ENCODE peak calls at places on chromosomes 13 and 19, in six cellular contexts. One of them, this sample, is unnamed.

GRCh38 chr19:8028951-8029491 is 23.5 kb upstream of the CCL25 start:
- DNase-seq in breast epithelium: no peak
- DNase-seq in upper lobe of left lung: no peak
- DNase-seq in HCT116: no peak
- DNase-seq in GM23338: peak; percentile 69
- DNase-seq in GM12878: no peak
- DNase-seq in this sample: no peak

GRCh38 chr19:23183251-23183650 is 66.4 kb downstream of the ZNF730 start:
- DNase-seq in upper lobe of left lung: no peak
- DNase-seq in GM23338: peak; percentile 64
- DNase-seq in HCT116: no peak
- DNase-seq in GM12878: no peak
- DNase-seq in breast epithelium: no peak
- DNase-seq in this sample: no peak

GRCh38 chr13:105513448-105513847 is 1022.0 kb downstream of the EFNB2 start:
- DNase-seq in HCT116: no peak
- DNase-seq in breast epithelium: no peak
- DNase-seq in upper lobe of left lung: no peak
- DNase-seq in GM23338: no peak
- DNase-seq in GM12878: no peak
- DNase-seq in this sample: no peak

GRCh38 chr19:45884682-45885555 is 1.0 kb downstream of the IRF2BP1 start:
- DNase-seq in upper lobe of left lung: peak; percentile 81
- DNase-seq in GM12878: no peak
- DNase-seq in HCT116: no peak
- DNase-seq in breast epithelium: peak; percentile 46
- DNase-seq in GM23338: peak; percentile 56
- DNase-seq in this sample: no peak

GRCh38 chr19:873084-874019 is 13.9 kb downstream of the CFD start:
- DNase-seq in HCT116: peak; percentile 56
- DNase-seq in GM23338: peak; percentile 83
- DNase-seq in GM12878: peak; percentile 32
- DNase-seq in upper lobe of left lung: peak; percentile 81
- DNase-seq in breast epithelium: no peak
- DNase-seq in this sample: no peak

GRCh38 chr19:5156231-5156986 is 184.2 kb downstream of the PTPRS start:
- DNase-seq in upper lobe of left lung: peak; percentile 37
- DNase-seq in GM12878: no peak
- DNase-seq in GM23338: no peak
- DNase-seq in breast epithelium: no peak
- DNase-seq in HCT116: no peak
- DNase-seq in this sample: no peak

GRCh38 chr13:33644607-33645543 is 173.1 kb upstream of the RFC3 start:
- DNase-seq in upper lobe of left lung: no peak
- DNase-seq in HCT116: no peak
- DNase-seq in breast epithelium: no peak
- DNase-seq in GM12878: no peak
- DNase-seq in GM23338: no peak
- DNase-seq in this sample: peak; percentile 78

GRCh38 chr13:94224670-94225069 is 254.8 kb downstream of the DCT start:
- DNase-seq in HCT116: no peak
- DNase-seq in GM23338: peak; percentile 26
- DNase-seq in upper lobe of left lung: no peak
- DNase-seq in breast epithelium: no peak
- DNase-seq in GM12878: no peak
- DNase-seq in this sample: no peak

GRCh38 chr19:16076958-16077611 is 790 bp downstream of the TPM4 start:
- DNase-seq in GM12878: no peak
- DNase-seq in upper lobe of left lung: peak; percentile 91
- DNase-seq in breast epithelium: peak; percentile 61
- DNase-seq in GM23338: peak; percentile 68
- DNase-seq in HCT116: no peak
- DNase-seq in this sample: peak; percentile 87

GRCh38 chr13:98312606-98313005 is 135.5 kb upstream of the RNF113B start:
- DNase-seq in HCT116: no peak
- DNase-seq in GM12878: no peak
- DNase-seq in breast epithelium: no peak
- DNase-seq in upper lobe of left lung: no peak
- DNase-seq in GM23338: no peak
- DNase-seq in this sample: no peak

GRCh38 chr19:38148337-38148736 is 75.7 kb downstream of the DPF1 start:
- DNase-seq in upper lobe of left lung: no peak
- DNase-seq in GM12878: no peak
- DNase-seq in HCT116: no peak
- DNase-seq in GM23338: no peak
- DNase-seq in breast epithelium: peak; percentile 32
- DNase-seq in this sample: no peak

GRCh38 chr13:46281779-46282178 is 70.1 kb downstream of the LRRC63 start:
- DNase-seq in HCT116: no peak
- DNase-seq in GM12878: no peak
- DNase-seq in upper lobe of left lung: no peak
- DNase-seq in GM23338: no peak
- DNase-seq in breast epithelium: no peak
- DNase-seq in this sample: no peak

GRCh38 chr19:10007811-10008211 is 2.5 kb downstream of the COL5A3 start:
- DNase-seq in breast epithelium: no peak
- DNase-seq in GM12878: no peak
- DNase-seq in HCT116: no peak
- DNase-seq in GM23338: no peak
- DNase-seq in upper lobe of left lung: no peak
- DNase-seq in this sample: peak; percentile 83

GRCh38 chr19:5466072-5466471 is 10.9 kb downstream of the ZNRF4 start:
- DNase-seq in GM23338: no peak
- DNase-seq in upper lobe of left lung: no peak
- DNase-seq in HCT116: no peak
- DNase-seq in breast epithelium: no peak
- DNase-seq in GM12878: no peak
- DNase-seq in this sample: no peak

GRCh38 chr13:49436890-49437289 is 7.0 kb downstream of the CAB39L start:
- DNase-seq in GM12878: no peak
- DNase-seq in HCT116: no peak
- DNase-seq in GM23338: no peak
- DNase-seq in breast epithelium: no peak
- DNase-seq in upper lobe of left lung: no peak
- DNase-seq in this sample: peak; percentile 77

GRCh38 chr19:7860902-7861618 is 13.1 kb downstream of the PRR36 start:
- DNase-seq in HCT116: no peak
- DNase-seq in upper lobe of left lung: no peak
- DNase-seq in breast epithelium: no peak
- DNase-seq in GM23338: peak; percentile 56
- DNase-seq in GM12878: no peak
- DNase-seq in this sample: no peak

GRCh38 chr19:48064509-48064908 is 20.6 kb upstream of the CABP5 start:
- DNase-seq in GM23338: peak; percentile 81
- DNase-seq in HCT116: no peak
- DNase-seq in upper lobe of left lung: no peak
- DNase-seq in breast epithelium: no peak
- DNase-seq in GM12878: no peak
- DNase-seq in this sample: no peak

GRCh38 chr19:1766800-1767352 is 13.6 kb downstream of the ONECUT3 start:
- DNase-seq in GM23338: no peak
- DNase-seq in GM12878: no peak
- DNase-seq in HCT116: no peak
- DNase-seq in upper lobe of left lung: no peak
- DNase-seq in breast epithelium: no peak
- DNase-seq in this sample: no peak

GRCh38 chr19:42497492-42498226 is 30.6 kb downstream of the CEACAM1 start:
- DNase-seq in upper lobe of left lung: no peak
- DNase-seq in GM12878: peak; percentile 60
- DNase-seq in HCT116: no peak
- DNase-seq in GM23338: no peak
- DNase-seq in breast epithelium: no peak
- DNase-seq in this sample: no peak

GRCh38 chr13:40657307-40657706 is 9.1 kb downstream of the FOXO1 start:
- DNase-seq in HCT116: no peak
- DNase-seq in breast epithelium: no peak
- DNase-seq in upper lobe of left lung: no peak
- DNase-seq in GM12878: no peak
- DNase-seq in GM23338: no peak
- DNase-seq in this sample: no peak

GRCh38 chr13:73913043-73913740 is 221.0 kb downstream of the KLF12 start:
- DNase-seq in breast epithelium: no peak
- DNase-seq in upper lobe of left lung: no peak
- DNase-seq in GM23338: no peak
- DNase-seq in GM12878: no peak
- DNase-seq in HCT116: no peak
- DNase-seq in this sample: no peak

GRCh38 chr19:41691268-41691970 is 3.3 kb upstream of the CEACAM7 start:
- DNase-seq in GM12878: no peak
- DNase-seq in GM23338: peak; percentile 78
- DNase-seq in breast epithelium: no peak
- DNase-seq in HCT116: no peak
- DNase-seq in upper lobe of left lung: peak; percentile 63
- DNase-seq in this sample: no peak

GRCh38 chr13:96089749-96090239 is at the start of gene HS6ST3:
- DNase-seq in GM12878: no peak
- DNase-seq in GM23338: peak; percentile 75
- DNase-seq in upper lobe of left lung: peak; percentile 79
- DNase-seq in breast epithelium: no peak
- DNase-seq in HCT116: peak; percentile 10
- DNase-seq in this sample: no peak

GRCh38 chr19:52216401-52216800 is 26.5 kb downstream of the PPP2R1A start:
- DNase-seq in upper lobe of left lung: no peak
- DNase-seq in GM23338: no peak
- DNase-seq in HCT116: no peak
- DNase-seq in GM12878: no peak
- DNase-seq in breast epithelium: no peak
- DNase-seq in this sample: no peak
- TF ChIP-seq CTCF in upper lobe of left lung: no peak
- TF ChIP-seq CTCF in GM23338: no peak
- TF ChIP-seq CTCF in HCT116: no peak
- TF ChIP-seq CTCF in GM12878: no peak
- TF ChIP-seq CTCF in breast epithelium: no peak
- TF ChIP-seq CTCF in this sample: no peak

GRCh38 chr13:91326156-91326555 is 21.3 kb upstream of the MIR17HG start:
- DNase-seq in breast epithelium: no peak
- DNase-seq in GM23338: no peak
- DNase-seq in upper lobe of left lung: no peak
- DNase-seq in GM12878: no peak
- DNase-seq in HCT116: no peak
- DNase-seq in this sample: no peak
- TF ChIP-seq POLR2AphosphoS5 in breast epithelium: no peak
- TF ChIP-seq POLR2AphosphoS5 in GM23338: no peak
- TF ChIP-seq POLR2AphosphoS5 in upper lobe of left lung: no peak
- TF ChIP-seq POLR2AphosphoS5 in GM12878: no peak
- TF ChIP-seq POLR2AphosphoS5 in HCT116: no peak
- TF ChIP-seq POLR2AphosphoS5 in this sample: no peak

GRCh38 chr13:21976159-21976558 is 305.3 kb downstream of the FGF9 start:
- DNase-seq in upper lobe of left lung: no peak
- DNase-seq in breast epithelium: no peak
- DNase-seq in HCT116: no peak
- DNase-seq in GM12878: no peak
- DNase-seq in GM23338: no peak
- DNase-seq in this sample: no peak

GRCh38 chr13:21974741-21975140 is 303.9 kb downstream of the FGF9 start:
- DNase-seq in HCT116: no peak
- DNase-seq in upper lobe of left lung: no peak
- DNase-seq in breast epithelium: no peak
- DNase-seq in GM12878: no peak
- DNase-seq in GM23338: no peak
- DNase-seq in this sample: no peak

GRCh38 chr13:21970918-21971317 is 300.0 kb downstream of the FGF9 start:
- DNase-seq in breast epithelium: no peak
- DNase-seq in GM23338: no peak
- DNase-seq in HCT116: no peak
- DNase-seq in GM12878: no peak
- DNase-seq in upper lobe of left lung: no peak
- DNase-seq in this sample: no peak

GRCh38 chr13:21971662-21972635 is 301.1 kb downstream of the FGF9 start:
- DNase-seq in GM23338: no peak
- DNase-seq in breast epithelium: no peak
- DNase-seq in upper lobe of left lung: no peak
- DNase-seq in GM12878: no peak
- DNase-seq in HCT116: no peak
- DNase-seq in this sample: no peak

GRCh38 chr13:21973437-21974125 is 302.7 kb downstream of the FGF9 start:
- DNase-seq in HCT116: no peak
- DNase-seq in GM12878: no peak
- DNase-seq in upper lobe of left lung: no peak
- DNase-seq in breast epithelium: no peak
- DNase-seq in GM23338: peak; percentile 48
- DNase-seq in this sample: no peak
- TF ChIP-seq CTCF in HCT116: no peak
- TF ChIP-seq CTCF in GM12878: no peak
- TF ChIP-seq CTCF in upper lobe of left lung: no peak
- TF ChIP-seq CTCF in breast epithelium: no peak
- TF ChIP-seq CTCF in GM23338: peak; percentile 32
- TF ChIP-seq CTCF in this sample: no peak

DNA sequence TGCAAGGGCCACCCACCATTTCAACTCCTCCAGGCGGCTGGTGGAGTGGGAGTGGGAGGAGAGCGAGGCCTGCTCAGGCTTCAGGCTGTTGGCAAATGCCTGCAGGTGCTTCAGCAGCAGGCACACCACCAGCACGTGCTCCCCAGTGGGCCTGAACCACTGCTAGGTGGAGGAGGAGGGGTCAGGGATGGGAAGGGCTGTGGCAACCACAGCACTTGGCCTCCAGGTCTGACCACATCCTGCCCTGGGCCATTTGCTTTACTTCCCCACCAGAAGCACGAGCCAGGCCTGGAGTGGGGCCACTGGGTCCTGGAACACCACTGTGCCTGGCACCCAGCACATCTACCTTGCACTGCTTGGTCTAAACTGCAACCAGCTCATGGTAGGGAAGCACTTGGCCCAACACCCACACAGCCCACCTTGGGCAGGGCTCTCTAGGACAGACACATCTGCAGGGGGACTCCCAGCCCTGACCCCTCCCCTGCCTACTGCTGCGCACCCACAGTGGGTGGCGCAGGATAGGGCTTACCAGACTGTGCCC is 26.2 kb downstream of the TUBA3C start:
- DNase-seq in upper lobe of left lung: peak; percentile 43
- DNase-seq in breast epithelium: no peak
- DNase-seq in GM12878: no peak
- DNase-seq in GM23338: no peak
- DNase-seq in HCT116: no peak
- DNase-seq in this sample: no peak
- TF ChIP-seq POLR2AphosphoS5 in upper lobe of left lung: no peak
- TF ChIP-seq POLR2AphosphoS5 in breast epithelium: no peak
- TF ChIP-seq POLR2AphosphoS5 in GM12878: no peak
- TF ChIP-seq POLR2AphosphoS5 in GM23338: no peak
- TF ChIP-seq POLR2AphosphoS5 in HCT116: no peak
- TF ChIP-seq POLR2AphosphoS5 in this sample: no peak

GRCh38 chr19:14089412-14089661 is 1.2 kb downstream of the SAMD1 start:
- DNase-seq in GM12878: no peak
- DNase-seq in HCT116: no peak
- DNase-seq in breast epithelium: no peak
- DNase-seq in GM23338: peak; percentile 75
- DNase-seq in upper lobe of left lung: no peak
- DNase-seq in this sample: no peak
- TF ChIP-seq CTCF in GM12878: no peak
- TF ChIP-seq CTCF in HCT116: no peak
- TF ChIP-seq CTCF in breast epithelium: no peak
- TF ChIP-seq CTCF in GM23338: peak; percentile 50
- TF ChIP-seq CTCF in upper lobe of left lung: no peak
- TF ChIP-seq CTCF in this sample: no peak

This sample was measured in sigmoid colon.